ENCODE peak calls at places on chromosomes 16 and 17, in five cellular contexts. One of them, this sample, is unnamed.

GRCh38 chr17:8338806-8339205 is 834 bp upstream of the ODF4 start:
- DNase-seq in left ventricle myocardium inferior: no peak
- DNase-seq in bronchial epithelial cell: no peak
- DNase-seq in choroid plexus epithelial cell: peak
- DNase-seq in adipocyte: no peak
- DNase-seq in this sample: no peak

GRCh38 chr17:67013891-67014290 is 30.5 kb upstream of the CACNG1 start:
- DNase-seq in adipocyte: no peak
- DNase-seq in choroid plexus epithelial cell: no peak
- DNase-seq in bronchial epithelial cell: no peak
- DNase-seq in left ventricle myocardium inferior: no peak
- DNase-seq in this sample: no peak

GRCh38 chr17:7854851-7855642 is at the start of gene TMEM88:
- DNase-seq in adipocyte: no peak
- DNase-seq in choroid plexus epithelial cell: peak
- DNase-seq in bronchial epithelial cell: no peak
- DNase-seq in left ventricle myocardium inferior: peak
- DNase-seq in this sample: no peak

GRCh38 chr16:70396209-70396904 is 42.5 kb downstream of the ST3GAL2 start:
- DNase-seq in choroid plexus epithelial cell: peak
- DNase-seq in bronchial epithelial cell: no peak
- DNase-seq in adipocyte: no peak
- DNase-seq in left ventricle myocardium inferior: no peak
- DNase-seq in this sample: peak

GRCh38 chr17:61846088-61846487 is 17.2 kb downstream of the BRIP1 start:
- DNase-seq in left ventricle myocardium inferior: no peak
- DNase-seq in bronchial epithelial cell: no peak
- DNase-seq in adipocyte: no peak
- DNase-seq in choroid plexus epithelial cell: no peak
- DNase-seq in this sample: no peak

GRCh38 chr16:14309001-14309886 is 238.1 kb downstream of the MRTFB start:
- DNase-seq in left ventricle myocardium inferior: no peak
- DNase-seq in bronchial epithelial cell: peak
- DNase-seq in adipocyte: peak
- DNase-seq in choroid plexus epithelial cell: no peak
- DNase-seq in this sample: no peak

GRCh38 chr17:62565817-62566216 is 61.7 kb upstream of the MRC2 start:
- DNase-seq in left ventricle myocardium inferior: no peak
- DNase-seq in adipocyte: peak
- DNase-seq in choroid plexus epithelial cell: peak
- DNase-seq in bronchial epithelial cell: peak
- DNase-seq in this sample: no peak

GRCh38 chr16:59400830-59401229 is 666.7 kb upstream of the GOT2 start:
- DNase-seq in bronchial epithelial cell: no peak
- DNase-seq in choroid plexus epithelial cell: no peak
- DNase-seq in left ventricle myocardium inferior: no peak
- DNase-seq in adipocyte: no peak
- DNase-seq in this sample: no peak

GRCh38 chr16:73483076-73483791 is 435.3 kb upstream of the ZFHX3 start:
- DNase-seq in bronchial epithelial cell: no peak
- DNase-seq in left ventricle myocardium inferior: no peak
- DNase-seq in choroid plexus epithelial cell: no peak
- DNase-seq in adipocyte: no peak
- DNase-seq in this sample: no peak

GRCh38 chr17:37322106-37322505 is 53.7 kb upstream of the C17orf78 start:
- DNase-seq in adipocyte: no peak
- DNase-seq in left ventricle myocardium inferior: no peak
- DNase-seq in bronchial epithelial cell: no peak
- DNase-seq in choroid plexus epithelial cell: no peak
- DNase-seq in this sample: no peak

DNA sequence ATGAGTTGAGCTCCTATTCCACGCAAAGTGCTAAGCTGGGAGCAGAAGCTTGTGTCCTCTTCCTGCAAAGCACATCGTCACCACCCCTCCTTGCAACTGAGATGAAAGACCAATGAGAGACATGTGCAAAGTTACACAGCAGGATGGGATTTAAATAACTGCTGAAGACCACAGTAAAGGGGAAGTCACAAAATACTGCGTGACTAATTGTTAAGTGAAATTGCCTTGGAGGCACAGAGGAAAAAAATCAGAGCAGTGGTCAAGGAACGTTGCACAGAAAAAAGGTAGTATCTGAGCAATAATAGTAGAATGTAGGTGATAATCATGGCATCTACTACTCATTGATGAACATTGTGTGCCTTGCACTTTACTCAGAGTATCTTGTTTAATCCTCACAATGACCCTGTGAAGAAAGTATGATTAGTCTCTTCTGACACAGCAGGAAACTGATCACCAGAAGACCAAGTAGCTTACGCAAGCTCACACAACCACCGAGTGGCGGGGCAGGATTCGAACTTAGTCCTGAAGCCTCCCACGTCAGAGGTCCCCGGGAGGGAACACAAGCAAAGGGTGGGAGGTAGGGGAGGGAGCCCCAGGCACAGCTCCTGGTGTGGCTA is 15.4 kb upstream of the MYO18A start:
- DNase-seq in left ventricle myocardium inferior: no peak
- DNase-seq in bronchial epithelial cell: peak
- DNase-seq in choroid plexus epithelial cell: peak
- DNase-seq in adipocyte: peak
- DNase-seq in this sample: no peak
- H3K4me3 ChIP-seq in left ventricle myocardium inferior: no peak
- H3K4me3 ChIP-seq in bronchial epithelial cell: no peak
- H3K4me3 ChIP-seq in choroid plexus epithelial cell: no peak
- H3K4me3 ChIP-seq in adipocyte: no peak
- H3K4me3 ChIP-seq in this sample: no peak

GRCh38 chr16:20750558-20750957 is 8.9 kb upstream of the THUMPD1 start:
- DNase-seq in choroid plexus epithelial cell: no peak
- DNase-seq in adipocyte: no peak
- DNase-seq in bronchial epithelial cell: no peak
- DNase-seq in left ventricle myocardium inferior: no peak
- DNase-seq in this sample: no peak
- H3K4me3 ChIP-seq in choroid plexus epithelial cell: no peak
- H3K4me3 ChIP-seq in adipocyte: no peak
- H3K4me3 ChIP-seq in bronchial epithelial cell: no peak
- H3K4me3 ChIP-seq in left ventricle myocardium inferior: no peak
- H3K4me3 ChIP-seq in this sample: no peak

GRCh38 chr16:15542734-15543347 is 100.1 kb downstream of the MARF1 start:
- DNase-seq in adipocyte: no peak
- DNase-seq in bronchial epithelial cell: no peak
- DNase-seq in left ventricle myocardium inferior: no peak
- DNase-seq in choroid plexus epithelial cell: peak
- DNase-seq in this sample: no peak

GRCh38 chr16:15547768-15548096 is 95.2 kb downstream of the MARF1 start:
- DNase-seq in choroid plexus epithelial cell: no peak
- DNase-seq in adipocyte: no peak
- DNase-seq in bronchial epithelial cell: no peak
- DNase-seq in left ventricle myocardium inferior: no peak
- DNase-seq in this sample: no peak

GRCh38 chr16:15542261-15542660 is 100.7 kb downstream of the MARF1 start:
- DNase-seq in adipocyte: no peak
- DNase-seq in choroid plexus epithelial cell: no peak
- DNase-seq in bronchial epithelial cell: no peak
- DNase-seq in left ventricle myocardium inferior: no peak
- DNase-seq in this sample: no peak

GRCh38 chr16:15545544-15545943 is 97.4 kb downstream of the MARF1 start:
- DNase-seq in adipocyte: no peak
- DNase-seq in choroid plexus epithelial cell: no peak
- DNase-seq in left ventricle myocardium inferior: no peak
- DNase-seq in bronchial epithelial cell: no peak
- DNase-seq in this sample: no peak

DNA sequence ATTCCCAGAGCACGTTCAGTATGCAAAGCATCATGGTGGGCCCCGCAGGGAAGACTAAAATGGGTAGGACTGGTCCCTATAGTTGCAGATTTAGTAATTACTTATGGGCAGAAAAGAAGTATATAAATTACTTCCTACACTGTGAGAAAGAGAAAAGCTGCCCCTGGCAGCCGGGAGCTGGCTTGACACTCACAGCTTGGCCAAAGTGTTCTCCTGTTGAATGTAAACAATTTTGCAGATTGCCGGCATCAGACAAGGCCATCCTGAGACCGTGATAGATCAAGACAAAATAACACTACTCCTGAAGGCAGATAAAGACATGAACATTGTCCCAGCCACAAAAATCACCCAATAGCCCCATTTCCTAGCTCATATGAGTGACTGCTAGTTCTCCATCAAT is 98.5 kb downstream of the MARF1 start:
- DNase-seq in choroid plexus epithelial cell: no peak
- DNase-seq in bronchial epithelial cell: no peak
- DNase-seq in adipocyte: no peak
- DNase-seq in left ventricle myocardium inferior: no peak
- DNase-seq in this sample: no peak
- H3K4me3 ChIP-seq in choroid plexus epithelial cell: no peak
- H3K4me3 ChIP-seq in bronchial epithelial cell: no peak
- H3K4me3 ChIP-seq in adipocyte: no peak
- H3K4me3 ChIP-seq in left ventricle myocardium inferior: no peak
- H3K4me3 ChIP-seq in this sample: no peak

DNA sequence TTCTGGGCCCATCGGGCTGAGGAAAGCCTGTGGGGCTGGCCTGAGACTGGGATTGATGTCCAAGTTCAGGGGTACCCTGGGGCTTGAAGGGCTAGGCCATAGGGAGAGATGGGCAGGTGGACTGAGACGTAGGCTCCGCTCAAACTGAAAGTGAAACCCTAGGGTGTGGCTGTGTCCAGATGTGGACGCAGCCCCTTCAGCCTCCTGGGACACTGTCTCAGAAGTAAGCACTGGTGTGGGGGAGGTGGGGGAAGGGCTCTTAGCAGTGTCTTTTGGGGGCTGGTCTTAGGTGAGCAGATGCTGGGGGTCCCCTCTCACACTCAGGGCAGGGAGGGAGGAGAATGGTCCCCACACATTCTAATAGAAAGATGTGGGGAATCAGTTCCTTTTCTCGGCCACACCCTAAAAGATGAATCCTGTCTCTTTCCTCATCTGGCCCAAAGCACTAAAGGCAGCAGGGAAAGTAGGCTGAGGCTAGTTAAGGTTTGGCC is 5.5 kb downstream of the FMNL1 start:
- DNase-seq in choroid plexus epithelial cell: peak
- DNase-seq in adipocyte: no peak
- DNase-seq in bronchial epithelial cell: no peak
- DNase-seq in left ventricle myocardium inferior: no peak
- DNase-seq in this sample: no peak
- H3K4me3 ChIP-seq in choroid plexus epithelial cell: no peak
- H3K4me3 ChIP-seq in adipocyte: no peak
- H3K4me3 ChIP-seq in bronchial epithelial cell: no peak
- H3K4me3 ChIP-seq in left ventricle myocardium inferior: peak
- H3K4me3 ChIP-seq in this sample: no peak